ENCODE peak calls at places on chromosome 6, in five cellular contexts. One of them, this sample, is unnamed.

GRCh38 chr6:5172057-5172683 is 87.0 kb downstream of the PPP1R3G start:
- DNase-seq in stimulated activated CD8-positive, alpha-beta memory T cell treated with anti-CD3 and anti-CD28 coated beads, Interleukin-15, amount 100 ng/mL, for 1 hour: no peak
- DNase-seq in renal cortical epithelial cell: no peak
- DNase-seq in sigmoid colon: no peak
- DNase-seq in stimulated activated CD4-positive, alpha-beta T cell treated with anti-CD3 and anti-CD28 coated beads, Interleukin-4, amount 100 ng/mL, for 4 hours: no peak
- DNase-seq in this sample: no peak

GRCh38 chr6:159727717-159728440 is 573 bp downstream of the WTAP start:
- DNase-seq in stimulated activated CD8-positive, alpha-beta memory T cell treated with anti-CD3 and anti-CD28 coated beads, Interleukin-15, amount 100 ng/mL, for 1 hour: peak; percentile 12
- DNase-seq in renal cortical epithelial cell: no peak
- DNase-seq in stimulated activated CD4-positive, alpha-beta T cell treated with anti-CD3 and anti-CD28 coated beads, Interleukin-4, amount 100 ng/mL, for 4 hours: no peak
- DNase-seq in sigmoid colon: no peak
- DNase-seq in this sample: no peak

GRCh38 chr6:2809015-2809414 is 32.6 kb downstream of the SERPINB1 start:
- DNase-seq in renal cortical epithelial cell: no peak
- DNase-seq in stimulated activated CD8-positive, alpha-beta memory T cell treated with anti-CD3 and anti-CD28 coated beads, Interleukin-15, amount 100 ng/mL, for 1 hour: no peak
- DNase-seq in stimulated activated CD4-positive, alpha-beta T cell treated with anti-CD3 and anti-CD28 coated beads, Interleukin-4, amount 100 ng/mL, for 4 hours: no peak
- DNase-seq in sigmoid colon: no peak
- DNase-seq in this sample: peak; percentile 89

GRCh38 chr6:20660534-20660933 is 126.3 kb downstream of the CDKAL1 start:
- DNase-seq in stimulated activated CD4-positive, alpha-beta T cell treated with anti-CD3 and anti-CD28 coated beads, Interleukin-4, amount 100 ng/mL, for 4 hours: no peak
- DNase-seq in sigmoid colon: no peak
- DNase-seq in stimulated activated CD8-positive, alpha-beta memory T cell treated with anti-CD3 and anti-CD28 coated beads, Interleukin-15, amount 100 ng/mL, for 1 hour: no peak
- DNase-seq in renal cortical epithelial cell: no peak
- DNase-seq in this sample: no peak

GRCh38 chr6:44977406-44977740 is 350.8 kb upstream of the RUNX2 start:
- DNase-seq in sigmoid colon: no peak
- DNase-seq in stimulated activated CD4-positive, alpha-beta T cell treated with anti-CD3 and anti-CD28 coated beads, Interleukin-4, amount 100 ng/mL, for 4 hours: no peak
- DNase-seq in stimulated activated CD8-positive, alpha-beta memory T cell treated with anti-CD3 and anti-CD28 coated beads, Interleukin-15, amount 100 ng/mL, for 1 hour: no peak
- DNase-seq in renal cortical epithelial cell: no peak
- DNase-seq in this sample: no peak

GRCh38 chr6:12356983-12357972 is 67.1 kb downstream of the EDN1 start:
- DNase-seq in stimulated activated CD8-positive, alpha-beta memory T cell treated with anti-CD3 and anti-CD28 coated beads, Interleukin-15, amount 100 ng/mL, for 1 hour: no peak
- DNase-seq in renal cortical epithelial cell: peak; percentile 68
- DNase-seq in stimulated activated CD4-positive, alpha-beta T cell treated with anti-CD3 and anti-CD28 coated beads, Interleukin-4, amount 100 ng/mL, for 4 hours: no peak
- DNase-seq in sigmoid colon: no peak
- DNase-seq in this sample: no peak

GRCh38 chr6:163771180-163771579 is 356.7 kb downstream of the QKI start:
- DNase-seq in renal cortical epithelial cell: no peak
- DNase-seq in stimulated activated CD8-positive, alpha-beta memory T cell treated with anti-CD3 and anti-CD28 coated beads, Interleukin-15, amount 100 ng/mL, for 1 hour: no peak
- DNase-seq in stimulated activated CD4-positive, alpha-beta T cell treated with anti-CD3 and anti-CD28 coated beads, Interleukin-4, amount 100 ng/mL, for 4 hours: no peak
- DNase-seq in sigmoid colon: no peak
- DNase-seq in this sample: no peak

GRCh38 chr6:154508573-154509375 is 1.7 kb downstream of the CNKSR3 start:
- DNase-seq in sigmoid colon: peak; percentile 67
- DNase-seq in stimulated activated CD8-positive, alpha-beta memory T cell treated with anti-CD3 and anti-CD28 coated beads, Interleukin-15, amount 100 ng/mL, for 1 hour: no peak
- DNase-seq in renal cortical epithelial cell: peak; percentile 76
- DNase-seq in stimulated activated CD4-positive, alpha-beta T cell treated with anti-CD3 and anti-CD28 coated beads, Interleukin-4, amount 100 ng/mL, for 4 hours: no peak
- DNase-seq in this sample: no peak

GRCh38 chr6:113381957-113382356 is 475.2 kb upstream of the MARCKS start:
- DNase-seq in renal cortical epithelial cell: peak; percentile 27
- DNase-seq in stimulated activated CD8-positive, alpha-beta memory T cell treated with anti-CD3 and anti-CD28 coated beads, Interleukin-15, amount 100 ng/mL, for 1 hour: no peak
- DNase-seq in sigmoid colon: peak; percentile 69
- DNase-seq in stimulated activated CD4-positive, alpha-beta T cell treated with anti-CD3 and anti-CD28 coated beads, Interleukin-4, amount 100 ng/mL, for 4 hours: no peak
- DNase-seq in this sample: no peak

GRCh38 chr6:2363211-2363610 is 117.8 kb upstream of the GMDS start:
- DNase-seq in stimulated activated CD8-positive, alpha-beta memory T cell treated with anti-CD3 and anti-CD28 coated beads, Interleukin-15, amount 100 ng/mL, for 1 hour: no peak
- DNase-seq in renal cortical epithelial cell: peak; percentile 13
- DNase-seq in stimulated activated CD4-positive, alpha-beta T cell treated with anti-CD3 and anti-CD28 coated beads, Interleukin-4, amount 100 ng/mL, for 4 hours: no peak
- DNase-seq in sigmoid colon: no peak
- DNase-seq in this sample: no peak

GRCh38 chr6:26234421-26235239 is 130.4 kb upstream of the BTN3A2 start:
- DNase-seq in stimulated activated CD4-positive, alpha-beta T cell treated with anti-CD3 and anti-CD28 coated beads, Interleukin-4, amount 100 ng/mL, for 4 hours: peak; percentile 53
- DNase-seq in stimulated activated CD8-positive, alpha-beta memory T cell treated with anti-CD3 and anti-CD28 coated beads, Interleukin-15, amount 100 ng/mL, for 1 hour: no peak
- DNase-seq in renal cortical epithelial cell: peak; percentile 78
- DNase-seq in sigmoid colon: peak; percentile 89
- DNase-seq in this sample: peak; percentile 85

GRCh38 chr6:36986704-36987047 is 680 bp upstream of the MTCH1 start:
- DNase-seq in stimulated activated CD8-positive, alpha-beta memory T cell treated with anti-CD3 and anti-CD28 coated beads, Interleukin-15, amount 100 ng/mL, for 1 hour: no peak
- DNase-seq in sigmoid colon: no peak
- DNase-seq in stimulated activated CD4-positive, alpha-beta T cell treated with anti-CD3 and anti-CD28 coated beads, Interleukin-4, amount 100 ng/mL, for 4 hours: no peak
- DNase-seq in renal cortical epithelial cell: peak; percentile 15
- DNase-seq in this sample: no peak

GRCh38 chr6:87115402-87116135 is 20.7 kb upstream of the CGA start:
- DNase-seq in stimulated activated CD8-positive, alpha-beta memory T cell treated with anti-CD3 and anti-CD28 coated beads, Interleukin-15, amount 100 ng/mL, for 1 hour: no peak
- DNase-seq in stimulated activated CD4-positive, alpha-beta T cell treated with anti-CD3 and anti-CD28 coated beads, Interleukin-4, amount 100 ng/mL, for 4 hours: no peak
- DNase-seq in sigmoid colon: no peak
- DNase-seq in renal cortical epithelial cell: no peak
- DNase-seq in this sample: no peak

GRCh38 chr6:25649611-25650010 is 2.4 kb upstream of the SCGN start:
- DNase-seq in stimulated activated CD8-positive, alpha-beta memory T cell treated with anti-CD3 and anti-CD28 coated beads, Interleukin-15, amount 100 ng/mL, for 1 hour: no peak
- DNase-seq in stimulated activated CD4-positive, alpha-beta T cell treated with anti-CD3 and anti-CD28 coated beads, Interleukin-4, amount 100 ng/mL, for 4 hours: no peak
- DNase-seq in renal cortical epithelial cell: no peak
- DNase-seq in sigmoid colon: no peak
- DNase-seq in this sample: no peak